ENCODE peak calls at places on chromosome 6, in five cellular contexts. One of them, this sample, is unnamed.

GRCh38 chr6:84777888-84778287 is 13.5 kb upstream of the TBX18 start:
- DNase-seq in AG04450: no peak
- DNase-seq in right lobe of liver: no peak
- DNase-seq in H9: no peak
- DNase-seq in heart left ventricle: no peak
- DNase-seq in this sample: no peak

GRCh38 chr6:44201200-44201599 is 15.5 kb upstream of the MYMX start:
- DNase-seq in AG04450: no peak
- DNase-seq in right lobe of liver: no peak
- DNase-seq in H9: no peak
- DNase-seq in heart left ventricle: no peak
- DNase-seq in this sample: no peak

GRCh38 chr6:41200296-41200900 is 551 bp downstream of the TREML2 start:
- DNase-seq in AG04450: no peak
- DNase-seq in right lobe of liver: no peak
- DNase-seq in H9: no peak
- DNase-seq in heart left ventricle: no peak
- DNase-seq in this sample: no peak

GRCh38 chr6:69164564-69165252 is 529.6 kb downstream of the ADGRB3 start:
- DNase-seq in AG04450: no peak
- DNase-seq in right lobe of liver: no peak
- DNase-seq in H9: peak
- DNase-seq in heart left ventricle: no peak
- DNase-seq in this sample: no peak

GRCh38 chr6:7051780-7052440 is 55.9 kb upstream of the RREB1 start:
- DNase-seq in AG04450: no peak
- DNase-seq in right lobe of liver: peak
- DNase-seq in H9: peak
- DNase-seq in heart left ventricle: peak
- DNase-seq in this sample: no peak

GRCh38 chr6:33585403-33586107 is 5.5 kb upstream of the BAK1 start:
- DNase-seq in AG04450: no peak
- DNase-seq in right lobe of liver: peak
- DNase-seq in H9: peak
- DNase-seq in heart left ventricle: peak
- DNase-seq in this sample: no peak

GRCh38 chr6:66771626-66772025 is 1064.6 kb upstream of the EYS start:
- DNase-seq in AG04450: no peak
- DNase-seq in right lobe of liver: no peak
- DNase-seq in H9: no peak
- DNase-seq in heart left ventricle: no peak
- DNase-seq in this sample: no peak

GRCh38 chr6:158596861-158597260 is 37.0 kb downstream of the TMEM181 start:
- DNase-seq in AG04450: no peak
- DNase-seq in right lobe of liver: no peak
- DNase-seq in H9: no peak
- DNase-seq in heart left ventricle: no peak
- DNase-seq in this sample: no peak

GRCh38 chr6:108781419-108782110 is 66.7 kb upstream of the ARMC2 start:
- DNase-seq in AG04450: no peak
- DNase-seq in right lobe of liver: no peak
- DNase-seq in H9: peak
- DNase-seq in heart left ventricle: no peak
- DNase-seq in this sample: no peak

GRCh38 chr6:87698618-87699017 is 3.4 kb downstream of the AKIRIN2 start:
- DNase-seq in AG04450: no peak
- DNase-seq in right lobe of liver: no peak
- DNase-seq in H9: no peak
- DNase-seq in heart left ventricle: no peak
- DNase-seq in this sample: no peak

GRCh38 chr6:43328528-43328927 is 19.9 kb upstream of the CRIP3 start:
- DNase-seq in AG04450: no peak
- DNase-seq in right lobe of liver: no peak
- DNase-seq in H9: no peak
- DNase-seq in heart left ventricle: no peak
- DNase-seq in this sample: no peak

GRCh38 chr6:138250513-138251247 is 32.4 kb upstream of the PBOV1 start:
- DNase-seq in AG04450: no peak
- DNase-seq in right lobe of liver: no peak
- DNase-seq in H9: no peak
- DNase-seq in heart left ventricle: no peak
- DNase-seq in this sample: peak

GRCh38 chr6:167825059-167825758 is 1.5 kb upstream of the AFDN start:
- DNase-seq in AG04450: no peak
- DNase-seq in right lobe of liver: peak
- DNase-seq in H9: no peak
- DNase-seq in heart left ventricle: no peak
- DNase-seq in this sample: no peak

GRCh38 chr6:163745566-163746400 is 331.3 kb downstream of the QKI start:
- DNase-seq in AG04450: peak
- DNase-seq in right lobe of liver: no peak
- DNase-seq in H9: no peak
- DNase-seq in heart left ventricle: no peak
- DNase-seq in this sample: peak

GRCh38 chr6:36386495-36387439 is 702 bp downstream of the ETV7 start:
- DNase-seq in AG04450: peak
- DNase-seq in right lobe of liver: no peak
- DNase-seq in H9: peak
- DNase-seq in heart left ventricle: no peak
- DNase-seq in this sample: no peak

GRCh38 chr6:16802071-16802470 is 40.8 kb upstream of the ATXN1 start:
- DNase-seq in AG04450: no peak
- DNase-seq in right lobe of liver: no peak
- DNase-seq in H9: no peak
- DNase-seq in heart left ventricle: no peak
- DNase-seq in this sample: peak

GRCh38 chr6:42106663-42107023 is 35.8 kb downstream of the C6orf132 start:
- DNase-seq in AG04450: no peak
- DNase-seq in right lobe of liver: no peak
- DNase-seq in H9: no peak
- DNase-seq in heart left ventricle: no peak
- DNase-seq in this sample: no peak

GRCh38 chr6:121884621-121885020 is 449.2 kb downstream of the GJA1 start:
- DNase-seq in AG04450: no peak
- DNase-seq in right lobe of liver: no peak
- DNase-seq in H9: no peak
- DNase-seq in heart left ventricle: no peak
- DNase-seq in this sample: no peak

GRCh38 chr6:125789576-125790402 is 971 bp upstream of the NCOA7 start:
- DNase-seq in AG04450: no peak
- DNase-seq in right lobe of liver: peak
- DNase-seq in H9: peak
- DNase-seq in heart left ventricle: no peak
- DNase-seq in this sample: no peak

GRCh38 chr6:125790403-125791150 is at the start of gene NCOA7:
- DNase-seq in AG04450: no peak
- DNase-seq in right lobe of liver: peak
- DNase-seq in H9: peak
- DNase-seq in heart left ventricle: peak
- DNase-seq in this sample: no peak

GRCh38 chr6:125784365-125784764 is 6.4 kb upstream of the NCOA7 start:
- DNase-seq in AG04450: no peak
- DNase-seq in right lobe of liver: no peak
- DNase-seq in H9: no peak
- DNase-seq in heart left ventricle: no peak
- DNase-seq in this sample: no peak

GRCh38 chr6:125789167-125789566 is 1.6 kb upstream of the NCOA7 start:
- DNase-seq in AG04450: no peak
- DNase-seq in right lobe of liver: no peak
- DNase-seq in H9: no peak
- DNase-seq in heart left ventricle: no peak
- DNase-seq in this sample: no peak

DNA sequence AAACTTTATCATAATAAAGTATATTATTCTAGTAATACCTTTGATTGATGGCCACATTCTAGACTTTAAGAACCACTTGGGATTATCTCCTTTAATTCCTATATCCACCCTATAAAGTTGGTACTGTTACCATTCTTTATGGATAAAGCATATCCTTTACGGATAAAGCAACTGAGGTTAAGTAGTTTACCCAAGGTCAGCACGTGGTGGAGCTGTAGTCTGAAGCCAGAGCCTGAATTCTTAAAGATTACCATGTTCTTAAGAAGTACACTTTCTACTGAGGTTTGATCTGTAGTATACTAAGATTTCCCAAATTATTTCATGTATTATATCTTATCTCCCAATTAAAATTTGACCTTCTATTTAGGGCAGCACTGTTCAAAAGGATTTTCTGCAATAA is 3.0 kb upstream of the NCOA7 start:
- DNase-seq in AG04450: no peak
- DNase-seq in right lobe of liver: no peak
- DNase-seq in H9: no peak
- DNase-seq in heart left ventricle: no peak
- DNase-seq in this sample: no peak
- TF ChIP-seq CTCF in AG04450: peak
- TF ChIP-seq CTCF in right lobe of liver: peak
- TF ChIP-seq CTCF in H9: peak
- TF ChIP-seq CTCF in heart left ventricle: peak
- TF ChIP-seq CTCF in this sample: peak

GRCh38 chr6:131366223-131366622 is 206.8 kb upstream of the ARG1 start:
- DNase-seq in AG04450: no peak
- DNase-seq in right lobe of liver: no peak
- DNase-seq in H9: no peak
- DNase-seq in heart left ventricle: no peak
- DNase-seq in this sample: no peak
- TF ChIP-seq CTCF in AG04450: no peak
- TF ChIP-seq CTCF in right lobe of liver: no peak
- TF ChIP-seq CTCF in H9: no peak
- TF ChIP-seq CTCF in heart left ventricle: no peak
- TF ChIP-seq CTCF in this sample: no peak

GRCh38 chr6:1498491-1499113 is 109.2 kb downstream of the FOXF2 start:
- DNase-seq in AG04450: no peak
- DNase-seq in right lobe of liver: no peak
- DNase-seq in H9: no peak
- DNase-seq in heart left ventricle: no peak
- DNase-seq in this sample: peak
- TF ChIP-seq CTCF in AG04450: peak
- TF ChIP-seq CTCF in right lobe of liver: no peak
- TF ChIP-seq CTCF in H9: peak
- TF ChIP-seq CTCF in heart left ventricle: no peak
- TF ChIP-seq CTCF in this sample: peak

GRCh38 chr6:117231466-117231865 is 33.9 kb upstream of the VGLL2 start:
- DNase-seq in AG04450: no peak
- DNase-seq in right lobe of liver: no peak
- DNase-seq in H9: no peak
- DNase-seq in heart left ventricle: no peak
- DNase-seq in this sample: no peak
- TF ChIP-seq CTCF in AG04450: no peak
- TF ChIP-seq CTCF in right lobe of liver: no peak
- TF ChIP-seq CTCF in H9: no peak
- TF ChIP-seq CTCF in heart left ventricle: no peak
- TF ChIP-seq CTCF in this sample: no peak

DNA sequence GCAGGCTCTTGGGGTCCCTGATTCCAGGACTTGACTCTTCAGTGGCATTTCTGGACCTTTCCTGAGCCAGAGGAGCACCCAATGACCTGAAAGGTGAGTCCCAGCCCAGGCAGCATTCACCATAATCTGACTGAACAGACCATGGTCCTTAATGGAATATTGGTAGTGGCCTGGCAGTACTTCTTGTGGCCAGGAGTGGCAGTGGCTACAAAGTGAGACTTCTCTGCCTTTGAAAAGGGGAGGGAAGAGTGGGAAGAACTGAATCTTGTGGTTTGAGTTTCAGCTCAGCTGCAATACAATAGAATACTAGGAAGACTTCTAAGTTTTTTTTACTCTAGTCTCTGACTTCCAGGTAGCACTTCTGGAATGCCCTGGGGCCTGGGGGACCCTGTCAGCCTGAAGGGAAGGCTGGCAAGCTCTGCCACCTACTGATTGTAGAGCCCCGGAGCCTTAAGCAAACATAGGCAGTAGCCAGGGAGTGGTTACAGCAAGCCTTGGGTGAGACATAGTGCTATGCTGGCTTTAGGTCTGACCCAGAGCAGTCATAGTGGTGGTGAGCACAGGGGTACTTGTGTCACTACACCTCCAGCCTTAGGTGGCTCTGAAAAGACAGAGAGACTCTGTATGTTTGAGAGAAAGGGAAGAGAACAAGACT is 674.2 kb upstream of the MANEA start:
- DNase-seq in AG04450: no peak
- DNase-seq in right lobe of liver: no peak
- DNase-seq in H9: peak
- DNase-seq in heart left ventricle: no peak
- DNase-seq in this sample: no peak
- TF ChIP-seq CTCF in AG04450: no peak
- TF ChIP-seq CTCF in right lobe of liver: no peak
- TF ChIP-seq CTCF in H9: peak
- TF ChIP-seq CTCF in heart left ventricle: no peak
- TF ChIP-seq CTCF in this sample: no peak

This sample was measured in AG09319.